ENCODE peak calls at places on chromosomes 16 and 17, in seven cellular contexts. I is NB4; X is activated T-helper 1 cell treated with anti-CD3 and anti-CD28 coated beads, Interleukin-12 subunit alpha, Interleukin-12 subunit beta, Interleukin-2, Interleukin-4 antibody, amounts not matched to agents 30 ng/mL and 10 ng/mL and 1 ng/mL, durations not matched to agents 14 hours and 24 hours and 36 hours; F is bronchial epithelial cell; W is MM.1S; P is lung; Q is activated effector memory CD4-positive, alpha-beta T cell treated with Interleukin-2 at 50 U/mL for 16 hours. J is an unnamed sample.

GRCh38 chr17:56110463-56111138 is 42.7 kb upstream of the ANKFN1 start:
- DNase-seq in I (no peak), P (peak), Q (no peak), F (no peak), X (no peak), W (no peak), J (peak)

GRCh38 chr17:60086822-60087591 is 8.3 kb upstream of the HEATR6 start:
- DNase-seq in Q (no peak), P (peak), I (peak), X (no peak), F (peak), W (no peak), J (no peak)

GRCh38 chr16:81889896-81890634 is 111.0 kb downstream of the PLCG2 start:
- DNase-seq in F (peak), I (peak), X (peak), P (peak), Q (peak), W (peak), J (peak)

GRCh38 chr16:56783332-56783731 is 53.4 kb downstream of the NUP93 start:
- DNase-seq in P (no peak), X (no peak), F (no peak), I (no peak), Q (no peak), W (no peak), J (no peak)

GRCh38 chr17:76532072-76532651 is 5.3 kb downstream of the CYGB start:
- DNase-seq in W (no peak), Q (no peak), P (no peak), X (no peak), F (peak), I (no peak), J (no peak)

GRCh38 chr16:60142991-60143705 is 1409.0 kb upstream of the GOT2 start:
- DNase-seq in W (no peak), P (no peak), X (no peak), I (no peak), Q (no peak), F (no peak), J (no peak)

GRCh38 chr17:81889602-81890001 is 1.8 kb downstream of the ALYREF start:
- DNase-seq in W (no peak), F (no peak), Q (no peak), I (no peak), P (no peak), X (no peak), J (no peak)

GRCh38 chr16:47204736-47205499 is 61.2 kb upstream of the NETO2 start:
- DNase-seq in X (no peak), I (peak), P (no peak), W (no peak), F (no peak), Q (no peak), J (peak)

GRCh38 chr16:57167951-57168350 is 17.9 kb downstream of the PSME3IP1 start:
- DNase-seq in P (no peak), X (peak), I (peak), F (peak), W (peak), Q (no peak), J (peak)

GRCh38 chr16:73091199-73091598 is 43.3 kb upstream of the ZFHX3 start:
- DNase-seq in P (no peak), I (no peak), Q (no peak), F (no peak), W (no peak), X (no peak), J (no peak)

GRCh38 chr17:4858068-4858879 is 25.1 kb downstream of the MINK1 start:
- DNase-seq in W (no peak), F (peak), P (no peak), X (no peak), I (no peak), Q (no peak), J (no peak)

GRCh38 chr16:58114827-58115825 is 14.1 kb downstream of the CFAP20 start:
- DNase-seq in X (no peak), P (no peak), W (no peak), F (no peak), Q (no peak), I (no peak), J (no peak)

GRCh38 chr17:38789185-38789584 is 10.2 kb downstream of the PIP4K2B start:
- DNase-seq in F (no peak), X (no peak), Q (no peak), W (no peak), I (no peak), P (no peak), J (no peak)

GRCh38 chr17:36088559-36089376 is 1.2 kb downstream of the CCL3 start:
- DNase-seq in X (no peak), F (no peak), I (no peak), Q (no peak), P (no peak), W (no peak), J (no peak)

GRCh38 chr17:36847293-36847645 is 90.0 kb upstream of the LHX1 start:
- DNase-seq in Q (no peak), I (no peak), F (no peak), W (no peak), X (no peak), P (no peak), J (no peak)

GRCh38 chr17:38510424-38511125 is 82.3 kb downstream of the ARHGAP23 start:
- DNase-seq in W (no peak), I (no peak), P (no peak), X (no peak), Q (no peak), F (no peak), J (no peak)

GRCh38 chr16:87921236-87921773 is 15.0 kb downstream of the CA5A start:
- DNase-seq in Q (no peak), W (no peak), X (no peak), P (no peak), I (no peak), F (no peak), J (peak)

GRCh38 chr17:29569245-29569950 is 897 bp downstream of the TP53I13 start:
- DNase-seq in Q (no peak), I (no peak), P (peak), W (no peak), F (peak), X (no peak), J (no peak)

GRCh38 chr16:48081656-48082055 is 74.1 kb downstream of the ABCC12 start:
- DNase-seq in P (no peak), Q (no peak), I (no peak), X (no peak), W (no peak), F (peak), J (no peak)

GRCh38 chr16:89217388-89218191 is at the start of gene ZNF778:
- DNase-seq in I (peak), F (peak), X (peak), P (peak), W (peak), Q (peak), J (peak)

GRCh38 chr16:88413631-88414030 is 30.9 kb downstream of the ZNF469 start:
- DNase-seq in X (no peak), Q (no peak), F (no peak), I (no peak), W (no peak), P (no peak), J (no peak)

GRCh38 chr17:15446036-15446435 is 21.4 kb downstream of the CDRT4 start:
- DNase-seq in W (no peak), P (no peak), X (no peak), F (no peak), Q (no peak), I (peak), J (no peak)

GRCh38 chr17:81036128-81036891 is 1.4 kb downstream of the BAIAP2 start:
- DNase-seq in F (peak), P (no peak), X (no peak), W (no peak), Q (no peak), I (no peak), J (no peak)

GRCh38 chr17:60439501-60439900 is 17.2 kb downstream of the CHCT1 start:
- DNase-seq in X (no peak), F (peak), P (no peak), Q (no peak), I (peak), W (peak), J (no peak)

GRCh38 chr17:31571124-31571892 is 179.8 kb downstream of the RAB11FIP4 start:
- DNase-seq in F (no peak), Q (no peak), X (no peak), I (no peak), W (no peak), P (peak), J (no peak)

GRCh38 chr16:12904041-12904671 is 2.8 kb downstream of the SHISA9 start:
- DNase-seq in Q (no peak), W (no peak), X (no peak), P (no peak), F (no peak), I (no peak), J (no peak)

GRCh38 chr16:8859913-8860881 is 8.6 kb downstream of the CARHSP1 start:
- DNase-seq in X (no peak), W (no peak), Q (no peak), I (no peak), F (no peak), P (no peak), J (no peak)

GRCh38 chr16:51592013-51592501 is 441.0 kb upstream of the SALL1 start:
- DNase-seq in X (no peak), P (no peak), I (no peak), Q (no peak), F (no peak), W (no peak), J (no peak)

GRCh38 chr17:82094931-82095776 is 2.9 kb downstream of the FASN start:
- DNase-seq in W (no peak), P (no peak), I (peak), X (no peak), Q (no peak), F (no peak), J (no peak)

GRCh38 chr17:30897311-30897710 is 8.7 kb downstream of the TEFM start:
- DNase-seq in Q (no peak), W (no peak), P (no peak), F (no peak), I (no peak), X (no peak), J (no peak)

GRCh38 chr17:48590603-48591161 is 641 bp upstream of the HOXB3 start:
- DNase-seq in P (no peak), Q (no peak), X (no peak), W (no peak), I (no peak), F (no peak), J (no peak)

GRCh38 chr16:23398987-23399805 is 53.8 kb downstream of the COG7 start:
- DNase-seq in P (peak), F (no peak), W (no peak), Q (no peak), X (no peak), I (no peak), J (no peak)

GRCh38 chr17:17780941-17781590 is 55.7 kb downstream of the SREBF1 start:
- DNase-seq in F (peak), W (no peak), X (no peak), Q (no peak), P (no peak), I (peak), J (peak)

GRCh38 chr16:28537964-28538732 is 626 bp downstream of the NUPR1 start:
- DNase-seq in P (no peak), X (no peak), F (no peak), Q (no peak), W (no peak), I (no peak), J (peak)

GRCh38 chr16:70476272-70477020 is 22.1 kb downstream of the FCSK start:
- DNase-seq in F (peak), X (peak), I (peak), W (peak), Q (no peak), P (no peak), J (peak)

GRCh38 chr16:72963921-72964320 is 84.0 kb downstream of the ZFHX3 start:
- DNase-seq in F (no peak), P (no peak), Q (no peak), X (no peak), I (no peak), W (no peak), J (no peak)

GRCh38 chr16:17374668-17375255 is 96.0 kb downstream of the XYLT1 start:
- DNase-seq in X (no peak), W (no peak), F (no peak), P (no peak), Q (no peak), I (no peak), J (no peak)

GRCh38 chr17:82106697-82107305 is 8.8 kb upstream of the FASN start:
- DNase-seq in P (no peak), I (no peak), F (no peak), Q (no peak), X (no peak), W (no peak), J (no peak)

GRCh38 chr16:47888142-47888541 is 267.7 kb downstream of the ABCC12 start:
- DNase-seq in F (peak), W (no peak), I (no peak), P (no peak), X (no peak), Q (no peak), J (no peak)